ENCODE peak calls at places on chromosomes 13 and 19, in ten cellular contexts. T is T-helper 2 cell, F is H54, L is EL, C is astrocyte of the spinal cord, H is lower lobe of right lung, G is mucosa of gallbladder, X is psoas muscle, K is memory B cell, Q is SK-N-SH. U is an unnamed sample.

GRCh38 chr13:27909378-27909777 is 10.4 kb upstream of the PDX1 start:
- DNase-seq in X (no peak), L (no peak), T (no peak), K (no peak), H (no peak), C (no peak), F (no peak), Q (no peak), G (no peak), U (no peak)

GRCh38 chr19:15159251-15159650 is 41.5 kb downstream of the NOTCH3 start:
- DNase-seq in X (no peak), H (no peak), K (no peak), C (peak), L (no peak), F (no peak), T (no peak), G (no peak), Q (no peak), U (no peak)

GRCh38 chr19:15378529-15379082 is 981 bp downstream of the AKAP8 start:
- DNase-seq in F (peak), T (peak), H (peak), C (peak), L (peak), K (peak), X (no peak), Q (peak), G (peak), U (peak)

GRCh38 chr19:50705422-50706019 is 14.1 kb downstream of the SHANK1 start:
- DNase-seq in G (no peak), T (peak), F (peak), H (no peak), L (peak), K (no peak), Q (peak), X (no peak), C (peak), U (peak)

GRCh38 chr13:30196025-30196424 is 111.3 kb downstream of the KATNAL1 start:
- DNase-seq in K (no peak), X (no peak), Q (peak), G (no peak), L (peak), F (peak), H (no peak), T (no peak), C (peak), U (peak)

GRCh38 chr19:41192574-41193419 is at the start of gene CYP2S1:
- DNase-seq in C (no peak), X (no peak), K (no peak), Q (no peak), H (peak), G (peak), T (peak), L (peak), F (no peak), U (no peak)

GRCh38 chr19:56114711-56115110 is 6.4 kb downstream of the ZNF787 start:
- DNase-seq in H (peak), C (no peak), X (no peak), G (no peak), L (no peak), K (no peak), Q (no peak), F (no peak), T (no peak), U (no peak)

GRCh38 chr13:111315347-111315995 is 5.0 kb upstream of the TEX29 start:
- DNase-seq in T (no peak), F (no peak), Q (no peak), H (no peak), G (no peak), C (no peak), K (no peak), L (no peak), X (no peak), U (no peak)

GRCh38 chr19:39937094-39937493 is 2.7 kb upstream of the FCGBP start:
- DNase-seq in T (peak), C (no peak), H (no peak), X (no peak), G (peak), Q (no peak), L (no peak), K (no peak), F (no peak), U (no peak)

GRCh38 chr13:109568273-109568900 is 218.0 kb downstream of the IRS2 start:
- DNase-seq in G (no peak), T (no peak), F (no peak), X (no peak), Q (peak), H (no peak), C (peak), K (no peak), L (no peak), U (no peak)

GRCh38 chr13:114027046-114027760 is 53.3 kb upstream of the C13orf46 start:
- DNase-seq in F (no peak), K (no peak), X (peak), C (peak), L (peak), T (no peak), H (no peak), Q (no peak), G (no peak), U (no peak)

GRCh38 chr13:39692650-39693438 is 37.4 kb downstream of the COG6 start:
- DNase-seq in X (no peak), C (no peak), H (no peak), T (no peak), F (no peak), L (no peak), K (no peak), Q (no peak), G (no peak), U (no peak)

GRCh38 chr19:55679343-55680257 is 4.6 kb downstream of the EPN1 start:
- DNase-seq in L (peak), Q (no peak), G (no peak), X (no peak), C (no peak), F (peak), H (peak), K (no peak), T (peak), U (no peak)

GRCh38 chr13:40179882-40180281 is 486.6 kb downstream of the FOXO1 start:
- DNase-seq in T (no peak), G (no peak), K (no peak), H (no peak), C (no peak), Q (no peak), F (no peak), X (no peak), L (no peak), U (no peak)

GRCh38 chr13:35472308-35473008 is 4.0 kb downstream of the MAB21L1 start:
- DNase-seq in H (no peak), K (no peak), F (no peak), X (no peak), C (peak), T (peak), G (no peak), Q (peak), L (peak), U (peak)

GRCh38 chr19:32104465-32105235 is 240.8 kb upstream of the ZNF507 start:
- DNase-seq in L (no peak), F (peak), T (no peak), Q (no peak), X (no peak), K (no peak), G (no peak), C (peak), H (no peak), U (no peak)

GRCh38 chr19:19406878-19407639 is 1.6 kb downstream of the GATAD2A start:
- DNase-seq in L (peak), G (peak), X (no peak), F (no peak), K (peak), C (peak), Q (no peak), T (peak), H (peak), U (no peak)

GRCh38 chr13:44879452-44880058 is 109.7 kb downstream of the NUFIP1 start:
- DNase-seq in H (no peak), L (peak), G (no peak), K (no peak), C (peak), X (no peak), T (peak), Q (peak), F (no peak), U (no peak)

GRCh38 chr19:4473708-4474503 is 1.8 kb downstream of the HDGFL2 start:
- DNase-seq in K (no peak), F (no peak), Q (peak), T (no peak), H (no peak), L (peak), X (no peak), G (no peak), C (no peak), U (no peak)

GRCh38 chr13:21124853-21125252 is 51.5 kb downstream of the SKA3 start:
- DNase-seq in L (peak), H (no peak), X (no peak), F (no peak), K (no peak), G (no peak), T (no peak), C (peak), Q (peak), U (peak)

GRCh38 chr13:79631260-79631659 is 150.3 kb downstream of the NDFIP2 start:
- DNase-seq in G (peak), K (no peak), T (no peak), L (peak), F (peak), Q (no peak), C (peak), H (no peak), X (no peak), U (no peak)

GRCh38 chr13:30464496-30465351 is 1.0 kb downstream of the HMGB1 start:
- DNase-seq in K (peak), L (peak), Q (peak), H (peak), X (peak), F (no peak), T (peak), C (peak), G (peak), U (peak)

GRCh38 chr19:12952488-12953455 is 4.3 kb downstream of the GADD45GIP1 start:
- DNase-seq in H (no peak), Q (peak), L (peak), X (no peak), K (no peak), F (no peak), T (no peak), C (peak), G (no peak), U (no peak)

GRCh38 chr19:6267552-6268381 is 12.0 kb downstream of the MLLT1 start:
- DNase-seq in G (no peak), Q (no peak), K (no peak), C (no peak), X (no peak), T (no peak), L (no peak), H (no peak), F (no peak), U (no peak)

GRCh38 chr13:113724780-113725315 is 34.2 kb upstream of the TMEM255B start:
- DNase-seq in L (peak), C (peak), G (peak), X (peak), T (peak), F (peak), Q (peak), K (peak), H (peak), U (peak)

GRCh38 chr13:26557393-26558073 is at the start of gene WASF3:
- DNase-seq in L (peak), C (peak), Q (peak), T (peak), F (peak), K (peak), G (peak), H (peak), X (peak), U (peak)

GRCh38 chr19:46076951-46077814 is 36.4 kb upstream of the IGFL4 start:
- DNase-seq in C (peak), H (no peak), G (peak), K (no peak), F (peak), L (peak), T (peak), Q (peak), X (no peak), U (peak)

GRCh38 chr19:10352764-10353671 is 13.6 kb upstream of the ICAM3 start:
- DNase-seq in T (no peak), F (no peak), H (no peak), X (peak), L (no peak), Q (no peak), K (no peak), C (no peak), G (peak), U (peak)

GRCh38 chr13:48896312-48896711 is 79.4 kb upstream of the FNDC3A start:
- DNase-seq in F (peak), Q (no peak), K (no peak), H (no peak), L (peak), G (no peak), T (no peak), C (peak), X (no peak), U (no peak)

GRCh38 chr19:14081797-14082674 is 3.5 kb downstream of the C19orf67 start:
- DNase-seq in K (peak), L (no peak), Q (no peak), T (peak), F (no peak), G (no peak), H (peak), C (no peak), X (peak), U (no peak)

U was measured in SK-N-DZ.